ENCODE peak calls at places on chromosome 21, in five cellular contexts. E is 8988T, I is hippocampal formation, L is MV-4-11, B is ureter. G is an unnamed sample.
A peak's percentile ranks its signal among the peaks of the same experiment; 100 is the strongest.

GRCh38 chr21:41670056-41670805 is 96.6 kb downstream of the RIPK4 start:
- DNase-seq in I (no peak), L (no peak), B (no peak), E (no peak), G (no peak)

GRCh38 chr21:45982256-45982757 is 737 bp downstream of the COL6A1 start:
- DNase-seq in I (no peak), B (no peak), L (no peak), E (peak; percentile 32), G (no peak)

GRCh38 chr21:44459712-44460440 is 4.6 kb downstream of the LRRC3 start:
- DNase-seq in B (no peak), I (no peak), E (no peak), L (no peak), G (no peak)

GRCh38 chr21:46130721-46131720 is 24.4 kb downstream of the FTCD start:
- DNase-seq in B (no peak), L (no peak), E (no peak), I (no peak), G (no peak)

GRCh38 chr21:42456457-42456856 is 39.6 kb downstream of the RSPH1 start:
- DNase-seq in B (no peak), I (no peak), E (no peak), L (peak; percentile 36), G (no peak)

GRCh38 chr21:23463365-23463764 is 2143.9 kb downstream of the MRPL39 start:
- DNase-seq in L (no peak), B (no peak), I (no peak), E (no peak), G (no peak)

GRCh38 chr21:15688809-15689208 is 41.0 kb upstream of the USP25 start:
- DNase-seq in L (peak; percentile 86), I (no peak), B (no peak), E (no peak), G (no peak)

GRCh38 chr21:37367301-37367757 is 756 bp downstream of the DYRK1A start:
- DNase-seq in L (no peak), B (no peak), I (peak; percentile 49), E (no peak), G (peak; percentile 38)

GRCh38 chr21:45076245-45076661 is 1.9 kb downstream of the ADARB1 start:
- DNase-seq in I (no peak), E (no peak), L (peak; percentile 76), B (no peak), G (no peak)

GRCh38 chr21:31395268-31395667 is 51.2 kb upstream of the TIAM1 start:
- DNase-seq in E (no peak), B (no peak), I (peak; percentile 31), L (no peak), G (no peak)

GRCh38 chr21:44711327-44712202 is at the start of gene TSPEAR:
- DNase-seq in I (no peak), E (no peak), B (peak; percentile 32), L (no peak), G (no peak)